ENCODE peak calls at places on chromosomes 1 and 21, in nine cellular contexts. C, I, R, X, Q, K, J, H and D are unnamed samples.

GRCh38 chr1:26771643-26772321 is 16.0 kb upstream of the PIGV start:
- DNase-seq in C (no peak), I (peak), R (no peak), X (no peak), Q (peak), K (no peak), J (no peak), H (peak), D (peak)

GRCh38 chr1:31573261-31573660 is 3.1 kb upstream of the TINAGL1 start:
- DNase-seq in C (no peak), I (no peak), R (no peak), X (peak), Q (no peak), K (no peak), J (no peak), H (no peak), D (no peak)

GRCh38 chr1:236009193-236009592 is 55.7 kb downstream of the NID1 start:
- DNase-seq in C (no peak), I (no peak), R (no peak), X (no peak), Q (no peak), K (no peak), J (no peak), H (no peak), D (no peak)

GRCh38 chr1:107228704-107229103 is 87.9 kb downstream of the NTNG1 start:
- DNase-seq in C (no peak), I (peak), R (no peak), X (no peak), Q (no peak), K (no peak), J (no peak), H (no peak), D (peak)

GRCh38 chr21:46253610-46254124 is 25.1 kb upstream of the LSS start:
- DNase-seq in C (peak), I (no peak), R (peak), X (peak), Q (peak), K (no peak), J (no peak), H (no peak), D (no peak)

GRCh38 chr1:239388578-239388977 is 2.2 kb downstream of the CHRM3 start:
- DNase-seq in C (no peak), I (no peak), R (no peak), X (no peak), Q (no peak), K (no peak), J (no peak), H (no peak), D (no peak)

GRCh38 chr21:44485796-44486195 is 30.5 kb downstream of the LRRC3 start:
- DNase-seq in C (no peak), I (no peak), R (no peak), X (no peak), Q (no peak), K (no peak), J (no peak), H (no peak), D (no peak)

GRCh38 chr1:234541281-234541975 is 62.4 kb upstream of the TARBP1 start:
- DNase-seq in C (no peak), I (peak), R (no peak), X (no peak), Q (no peak), K (no peak), J (no peak), H (peak), D (peak)

GRCh38 chr1:109192433-109192832 is 21.3 kb upstream of the SARS1 start:
- DNase-seq in C (no peak), I (no peak), R (no peak), X (no peak), Q (no peak), K (no peak), J (no peak), H (no peak), D (no peak)

GRCh38 chr1:71548398-71548797 is 467.6 kb upstream of the ZRANB2 start:
- DNase-seq in C (no peak), I (no peak), R (no peak), X (no peak), Q (no peak), K (no peak), J (no peak), H (no peak), D (no peak)

GRCh38 chr1:27726173-27726793 is 522 bp downstream of the FAM76A start:
- DNase-seq in C (peak), I (peak), R (peak), X (peak), Q (peak), K (no peak), J (peak), H (peak), D (peak)

GRCh38 chr21:45410151-45410864 is 5.3 kb downstream of the COL18A1 start:
- DNase-seq in C (no peak), I (no peak), R (no peak), X (no peak), Q (no peak), K (no peak), J (no peak), H (peak), D (no peak)

GRCh38 chr1:212556822-212557549 is 51.6 kb upstream of the ATF3 start:
- DNase-seq in C (no peak), I (no peak), R (no peak), X (no peak), Q (no peak), K (no peak), J (no peak), H (no peak), D (no peak)

GRCh38 chr21:44749759-44750674 is 38.6 kb upstream of the TSPEAR start:
- DNase-seq in C (no peak), I (no peak), R (no peak), X (no peak), Q (no peak), K (no peak), J (no peak), H (no peak), D (no peak)

GRCh38 chr1:7988576-7988975 is 27.1 kb downstream of the PARK7 start:
- DNase-seq in C (no peak), I (no peak), R (no peak), X (no peak), Q (no peak), K (no peak), J (no peak), H (no peak), D (no peak)

GRCh38 chr1:2980073-2980791 is 41.0 kb upstream of the ACTRT2 start:
- DNase-seq in C (no peak), I (no peak), R (no peak), X (no peak), Q (no peak), K (no peak), J (no peak), H (no peak), D (no peak)

GRCh38 chr1:115652236-115652788 is 10.5 kb downstream of the VANGL1 start:
- DNase-seq in C (no peak), I (no peak), R (no peak), X (no peak), Q (no peak), K (no peak), J (no peak), H (peak), D (no peak)